ENCODE peak calls at places on chromosomes 3 and 15, in four cellular contexts. X is HepG2, F is K562, J is GM12878. T is an unnamed sample.

GRCh38 chr3:178518660-178519396 is 17.4 kb upstream of the KCNMB2 start:
- DNase-seq in X (no peak), J (peak), F (no peak), T (no peak)

GRCh38 chr3:32842987-32843386 is 25.2 kb downstream of the TRIM71 start:
- DNase-seq in X (no peak), F (no peak), J (no peak), T (no peak)

GRCh38 chr3:27986204-27986879 is 255.1 kb upstream of the CMC1 start:
- DNase-seq in J (no peak), F (no peak), X (no peak), T (peak)

GRCh38 chr3:139112230-139112558 is 67.5 kb upstream of the PRR23C start:
- DNase-seq in X (no peak), F (no peak), J (no peak), T (no peak)

GRCh38 chr15:100653608-100654007 is 51.2 kb downstream of the ASB7 start:
- DNase-seq in F (no peak), X (no peak), J (no peak), T (no peak)

GRCh38 chr15:92839696-92840095 is 60.4 kb upstream of the CHD2 start:
- DNase-seq in F (no peak), X (no peak), J (no peak), T (no peak)

GRCh38 chr3:153925826-153926514 is 195.2 kb upstream of the ARHGEF26 start:
- DNase-seq in F (no peak), J (no peak), X (no peak), T (no peak)

GRCh38 chr3:13536832-13537231 is 12.1 kb upstream of the FBLN2 start:
- DNase-seq in F (no peak), J (no peak), X (no peak), T (no peak)

GRCh38 chr3:107855710-107856109 is 235.1 kb downstream of the CD47 start:
- DNase-seq in J (no peak), X (peak), F (peak), T (no peak)

GRCh38 chr3:55951371-55951770 is 464.3 kb upstream of the WNT5A start:
- DNase-seq in X (no peak), F (no peak), J (no peak), T (no peak)

GRCh38 chr3:185737020-185737419 is 87.8 kb downstream of the IGF2BP2 start:
- DNase-seq in F (no peak), J (no peak), X (no peak), T (no peak)

GRCh38 chr15:39785806-39786205 is 3.2 kb upstream of the FSIP1 start:
- DNase-seq in J (no peak), F (no peak), X (no peak), T (no peak)

GRCh38 chr3:104347281-104347680 is 1019.4 kb upstream of the ALCAM start:
- DNase-seq in J (no peak), F (no peak), X (no peak), T (no peak)

GRCh38 chr15:89673162-89673506 is 6.0 kb downstream of the PLIN1 start:
- DNase-seq in F (peak), J (no peak), X (peak), T (peak)

GRCh38 chr15:72964135-72964534 is 88.1 kb upstream of the NEO1 start:
- DNase-seq in F (no peak), J (no peak), X (no peak), T (no peak)

GRCh38 chr3:160754371-160754854 is 1.6 kb upstream of the PPM1L start:
- DNase-seq in J (no peak), F (peak), X (no peak), T (peak)

GRCh38 chr3:122392868-122393844 is 9.2 kb downstream of the FAM162A start:
- DNase-seq in X (peak), J (no peak), F (peak), T (no peak)

GRCh38 chr3:64188810-64189560 is 36.3 kb downstream of the PRICKLE2 start:
- DNase-seq in F (no peak), J (no peak), X (no peak), T (no peak)

GRCh38 chr3:126599101-126599500 is 40.4 kb upstream of the C3orf22 start:
- DNase-seq in F (no peak), J (no peak), X (no peak), T (no peak)

GRCh38 chr3:99709686-99710085 is 71.3 kb downstream of the COL8A1 start:
- DNase-seq in F (no peak), J (no peak), X (no peak), T (no peak)

GRCh38 chr15:57306305-57306943 is 69.9 kb upstream of the CGNL1 start:
- DNase-seq in J (no peak), X (peak), F (peak), T (peak)

GRCh38 chr15:70566047-70566835 is 197.1 kb downstream of the UACA start:
- DNase-seq in F (no peak), X (no peak), J (no peak), T (no peak)

GRCh38 chr15:89837134-89837829 is 22.6 kb upstream of the ANPEP start:
- DNase-seq in F (no peak), X (no peak), J (no peak), T (no peak)

GRCh38 chr3:138114431-138114918 is 933 bp downstream of the DZIP1L start:
- DNase-seq in X (peak), J (no peak), F (no peak), T (peak)

GRCh38 chr3:20310629-20311028 is 124.6 kb upstream of the SGO1 start:
- DNase-seq in F (no peak), J (no peak), X (no peak), T (no peak)

GRCh38 chr3:135249186-135249585 is 454.1 kb downstream of the EPHB1 start:
- DNase-seq in J (no peak), F (no peak), X (no peak), T (no peak)

GRCh38 chr3:115072265-115073008 is 74.7 kb downstream of the ZBTB20 start:
- DNase-seq in J (no peak), F (no peak), X (no peak), T (no peak)

GRCh38 chr3:8519156-8519555 is 17.5 kb downstream of the LMCD1 start:
- DNase-seq in X (no peak), F (no peak), J (no peak), T (no peak)

GRCh38 chr3:144816366-144816765 is 844.7 kb downstream of the DIPK2A start:
- DNase-seq in F (no peak), J (no peak), X (no peak), T (no peak)

GRCh38 chr15:59283717-59284336 is 77.2 kb downstream of the LDHAL6B start:
- DNase-seq in X (peak), F (no peak), J (no peak), T (no peak)

GRCh38 chr3:185992801-185993467 is 55.1 kb upstream of the TRA2B start:
- DNase-seq in X (no peak), J (no peak), F (no peak), T (no peak)

GRCh38 chr3:99678926-99679325 is 40.5 kb downstream of the COL8A1 start:
- DNase-seq in F (no peak), J (no peak), X (no peak), T (no peak)

GRCh38 chr15:66965201-66965900 is 100.1 kb upstream of the SMAD3 start:
- DNase-seq in F (no peak), X (no peak), J (no peak), T (no peak)

GRCh38 chr3:99870712-99871111 is 53.0 kb downstream of the CMSS1 start:
- DNase-seq in J (no peak), X (no peak), F (no peak), T (no peak)

GRCh38 chr3:157089455-157090221 is 70.3 kb downstream of the CCNL1 start:
- DNase-seq in F (peak), X (no peak), J (peak), T (no peak)

GRCh38 chr15:48553559-48553958 is 92.0 kb downstream of the FBN1 start:
- DNase-seq in J (no peak), X (no peak), F (no peak), T (no peak)

GRCh38 chr3:25582242-25582641 is 82.5 kb downstream of the TOP2B start:
- DNase-seq in F (peak), X (peak), J (no peak), T (no peak)

DNA sequence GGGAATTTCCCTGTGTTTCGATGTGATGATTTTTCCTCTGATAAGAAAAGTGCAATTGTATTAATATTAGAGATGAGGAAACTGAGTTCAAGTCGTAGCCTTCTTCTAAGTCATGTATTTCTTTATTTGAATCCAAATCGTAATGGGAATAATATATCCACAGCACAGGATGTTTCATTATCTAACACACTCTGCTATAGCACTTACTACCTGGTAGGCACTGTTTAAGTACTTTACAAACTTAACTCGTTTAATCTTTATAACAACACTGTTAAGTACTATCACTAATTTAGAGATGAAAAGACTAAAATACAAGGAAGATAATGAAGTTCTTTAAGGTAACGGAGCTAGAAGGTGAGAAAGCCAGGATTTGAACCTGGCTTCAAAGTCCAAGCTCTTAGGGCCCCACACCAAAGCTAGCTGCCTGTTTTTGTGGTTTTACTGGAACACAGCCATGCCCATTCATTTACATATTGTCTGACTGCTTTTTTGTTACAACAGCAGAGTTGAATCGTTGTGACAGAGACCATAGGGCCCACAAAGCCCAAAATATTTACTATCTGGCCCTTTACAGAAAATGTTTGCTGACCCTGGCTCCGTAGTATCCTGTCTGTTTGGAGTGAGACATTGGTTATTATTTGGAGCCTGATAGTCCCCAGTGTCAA is 9.5 kb upstream of the ATP13A3 start:
- DNase-seq in J (no peak), X (peak), F (no peak), T (no peak)
- TF ChIP-seq CREM in J (no peak), X (no peak), F (no peak), T (no peak)

GRCh38 chr15:41966414-41966812 is 5.9 kb downstream of the EHD4 start:
- DNase-seq in F (no peak), J (no peak), X (no peak), T (no peak)
- TF ChIP-seq CREM in F (no peak), J (no peak), X (no peak), T (no peak)

GRCh38 chr15:78362716-78363426 is 22.7 kb downstream of the CRABP1 start:
- DNase-seq in J (no peak), X (no peak), F (no peak), T (no peak)
- TF ChIP-seq CREM in J (no peak), X (no peak), F (no peak), T (no peak)

DNA sequence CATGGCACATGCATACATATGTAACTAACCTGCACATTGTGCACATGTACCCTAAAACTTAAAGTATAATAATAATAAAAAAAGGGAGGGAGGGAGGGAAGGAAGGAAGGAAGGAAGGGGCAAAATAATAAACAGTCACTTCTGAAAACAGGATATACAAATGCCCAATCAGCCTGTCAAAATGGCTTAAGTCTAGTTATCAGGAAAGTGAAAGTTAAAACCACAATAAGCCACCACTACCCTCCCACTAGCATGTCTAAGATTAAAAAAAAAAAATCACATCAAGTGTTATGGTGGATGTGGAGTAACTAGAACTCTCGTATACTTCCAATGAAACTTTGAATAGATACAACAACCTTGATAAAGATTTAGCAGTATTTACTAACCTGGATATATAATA is 145.6 kb upstream of the GMNC start:
- DNase-seq in X (no peak), F (no peak), J (no peak), T (no peak)
- TF ChIP-seq CREM in X (no peak), F (no peak), J (no peak), T (no peak)

GRCh38 chr15:84934942-84935729 is 46.5 kb upstream of the PDE8A start:
- DNase-seq in F (peak), J (no peak), X (peak), T (peak)
- TF ChIP-seq CREM in F (no peak), J (no peak), X (no peak), T (no peak)

GRCh38 chr15:60844431-60845174 is 365.7 kb upstream of the ICE2 start:
- DNase-seq in J (no peak), F (no peak), X (no peak), T (no peak)
- TF ChIP-seq CREM in J (no peak), F (no peak), X (no peak), T (no peak)

GRCh38 chr3:67463656-67464055 is 190.8 kb downstream of the SUCLG2 start:
- DNase-seq in X (no peak), J (no peak), F (no peak), T (no peak)

GRCh38 chr3:67472674-67473201 is 181.7 kb downstream of the SUCLG2 start:
- DNase-seq in J (no peak), X (no peak), F (no peak), T (no peak)

DNA sequence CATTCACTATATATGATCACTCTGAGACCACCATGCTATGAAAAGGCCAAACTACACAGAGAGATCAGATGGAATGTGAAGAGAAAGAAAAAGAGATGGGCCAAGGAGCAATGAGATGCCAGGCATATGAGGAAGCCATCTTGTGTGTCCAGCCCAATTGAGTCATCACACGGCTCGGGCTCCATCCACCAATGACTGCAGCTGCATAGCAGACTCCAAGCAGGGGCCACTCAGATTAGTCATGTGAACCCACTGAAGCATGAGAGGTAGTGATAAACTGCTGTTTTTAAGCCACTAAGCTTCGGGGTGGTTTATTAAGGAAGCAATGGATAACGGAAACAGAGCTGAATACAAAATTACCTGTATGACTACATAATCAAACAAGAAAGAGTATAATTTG is 185.9 kb downstream of the SUCLG2 start:
- DNase-seq in F (peak), J (no peak), X (no peak), T (no peak)
- TF ChIP-seq CREM in F (no peak), J (no peak), X (no peak), T (no peak)

T was measured in WTC11.